ENCODE peak calls at places on chromosome 12, in nine cellular contexts. One of them, this sample, is unnamed.
A peak's percentile ranks its signal among the peaks of the same experiment; 100 is the strongest.

GRCh38 chr12:102120886-102121285 is 903 bp downstream of the PARPBP start:
- DNase-seq in activated effector memory CD4-positive, alpha-beta T cell treated with Interleukin-2 at 50 U/mL for 16 hours: no peak
- DNase-seq in fibroblast of pulmonary artery: peak; percentile 28
- DNase-seq in HTR-8/SVneo: peak; percentile 6
- DNase-seq in endodermal cell: peak; percentile 63
- DNase-seq in GM12878: no peak
- DNase-seq in RWPE1: peak; percentile 32
- DNase-seq in stimulated activated CD4-positive, alpha-beta T cell treated with anti-CD3 and anti-CD28 coated beads, Interleukin-2, amount 100 ng/mL, for 24 hours: no peak
- DNase-seq in activated CD8-positive, alpha-beta T cell treated with anti-CD3 and anti-CD28 coated beads, Interleukin-2, amount 10 ng/mL, durations not matched to agents 7 days and 5 days: peak; percentile 28
- DNase-seq in this sample: no peak

GRCh38 chr12:67630373-67631088 is 18.0 kb upstream of the DYRK2 start:
- DNase-seq in activated effector memory CD4-positive, alpha-beta T cell treated with Interleukin-2 at 50 U/mL for 16 hours: peak; percentile 81
- DNase-seq in fibroblast of pulmonary artery: peak; percentile 17
- DNase-seq in HTR-8/SVneo: no peak
- DNase-seq in endodermal cell: peak; percentile 88
- DNase-seq in GM12878: peak; percentile 53
- DNase-seq in RWPE1: no peak
- DNase-seq in stimulated activated CD4-positive, alpha-beta T cell treated with anti-CD3 and anti-CD28 coated beads, Interleukin-2, amount 100 ng/mL, for 24 hours: peak; percentile 68
- DNase-seq in activated CD8-positive, alpha-beta T cell treated with anti-CD3 and anti-CD28 coated beads, Interleukin-2, amount 10 ng/mL, durations not matched to agents 7 days and 5 days: peak; percentile 94
- DNase-seq in this sample: peak; percentile 13

GRCh38 chr12:78096909-78097597 is 266.4 kb downstream of the NAV3 start:
- DNase-seq in activated effector memory CD4-positive, alpha-beta T cell treated with Interleukin-2 at 50 U/mL for 16 hours: no peak
- DNase-seq in fibroblast of pulmonary artery: peak; percentile 74
- DNase-seq in HTR-8/SVneo: no peak
- DNase-seq in endodermal cell: no peak
- DNase-seq in GM12878: no peak
- DNase-seq in RWPE1: no peak
- DNase-seq in stimulated activated CD4-positive, alpha-beta T cell treated with anti-CD3 and anti-CD28 coated beads, Interleukin-2, amount 100 ng/mL, for 24 hours: no peak
- DNase-seq in activated CD8-positive, alpha-beta T cell treated with anti-CD3 and anti-CD28 coated beads, Interleukin-2, amount 10 ng/mL, durations not matched to agents 7 days and 5 days: no peak
- DNase-seq in this sample: no peak

GRCh38 chr12:119980247-119980646 is 8.8 kb upstream of the BICDL1 start:
- DNase-seq in activated effector memory CD4-positive, alpha-beta T cell treated with Interleukin-2 at 50 U/mL for 16 hours: no peak
- DNase-seq in fibroblast of pulmonary artery: no peak
- DNase-seq in HTR-8/SVneo: no peak
- DNase-seq in endodermal cell: no peak
- DNase-seq in GM12878: no peak
- DNase-seq in RWPE1: no peak
- DNase-seq in stimulated activated CD4-positive, alpha-beta T cell treated with anti-CD3 and anti-CD28 coated beads, Interleukin-2, amount 100 ng/mL, for 24 hours: no peak
- DNase-seq in activated CD8-positive, alpha-beta T cell treated with anti-CD3 and anti-CD28 coated beads, Interleukin-2, amount 10 ng/mL, durations not matched to agents 7 days and 5 days: no peak
- DNase-seq in this sample: no peak

GRCh38 chr12:7868391-7868790 is 4.3 kb downstream of the SLC2A14 start:
- DNase-seq in activated effector memory CD4-positive, alpha-beta T cell treated with Interleukin-2 at 50 U/mL for 16 hours: no peak
- DNase-seq in fibroblast of pulmonary artery: no peak
- DNase-seq in HTR-8/SVneo: no peak
- DNase-seq in endodermal cell: no peak
- DNase-seq in GM12878: no peak
- DNase-seq in RWPE1: no peak
- DNase-seq in stimulated activated CD4-positive, alpha-beta T cell treated with anti-CD3 and anti-CD28 coated beads, Interleukin-2, amount 100 ng/mL, for 24 hours: no peak
- DNase-seq in activated CD8-positive, alpha-beta T cell treated with anti-CD3 and anti-CD28 coated beads, Interleukin-2, amount 10 ng/mL, durations not matched to agents 7 days and 5 days: no peak
- DNase-seq in this sample: no peak

GRCh38 chr12:51926718-51927117 is 19.4 kb downstream of the ACVRL1 start:
- DNase-seq in activated effector memory CD4-positive, alpha-beta T cell treated with Interleukin-2 at 50 U/mL for 16 hours: peak; percentile 11
- DNase-seq in fibroblast of pulmonary artery: peak; percentile 71
- DNase-seq in HTR-8/SVneo: no peak
- DNase-seq in endodermal cell: peak; percentile 90
- DNase-seq in GM12878: no peak
- DNase-seq in RWPE1: peak; percentile 57
- DNase-seq in stimulated activated CD4-positive, alpha-beta T cell treated with anti-CD3 and anti-CD28 coated beads, Interleukin-2, amount 100 ng/mL, for 24 hours: peak; percentile 61
- DNase-seq in activated CD8-positive, alpha-beta T cell treated with anti-CD3 and anti-CD28 coated beads, Interleukin-2, amount 10 ng/mL, durations not matched to agents 7 days and 5 days: peak; percentile 72
- DNase-seq in this sample: no peak

GRCh38 chr12:121799175-121799841 is 4.5 kb upstream of the SETD1B start:
- DNase-seq in activated effector memory CD4-positive, alpha-beta T cell treated with Interleukin-2 at 50 U/mL for 16 hours: no peak
- DNase-seq in fibroblast of pulmonary artery: peak; percentile 82
- DNase-seq in HTR-8/SVneo: peak; percentile 77
- DNase-seq in endodermal cell: peak; percentile 90
- DNase-seq in GM12878: no peak
- DNase-seq in RWPE1: peak; percentile 78
- DNase-seq in stimulated activated CD4-positive, alpha-beta T cell treated with anti-CD3 and anti-CD28 coated beads, Interleukin-2, amount 100 ng/mL, for 24 hours: peak; percentile 62
- DNase-seq in activated CD8-positive, alpha-beta T cell treated with anti-CD3 and anti-CD28 coated beads, Interleukin-2, amount 10 ng/mL, durations not matched to agents 7 days and 5 days: peak; percentile 73
- DNase-seq in this sample: peak; percentile 69

GRCh38 chr12:46240436-46240835 is 28.4 kb downstream of the SLC38A1 start:
- DNase-seq in activated effector memory CD4-positive, alpha-beta T cell treated with Interleukin-2 at 50 U/mL for 16 hours: no peak
- DNase-seq in fibroblast of pulmonary artery: no peak
- DNase-seq in HTR-8/SVneo: no peak
- DNase-seq in endodermal cell: no peak
- DNase-seq in GM12878: no peak
- DNase-seq in RWPE1: no peak
- DNase-seq in stimulated activated CD4-positive, alpha-beta T cell treated with anti-CD3 and anti-CD28 coated beads, Interleukin-2, amount 100 ng/mL, for 24 hours: no peak
- DNase-seq in activated CD8-positive, alpha-beta T cell treated with anti-CD3 and anti-CD28 coated beads, Interleukin-2, amount 10 ng/mL, durations not matched to agents 7 days and 5 days: no peak
- DNase-seq in this sample: no peak

GRCh38 chr12:22491034-22491433 is 53.3 kb downstream of the C2CD5 start:
- DNase-seq in activated effector memory CD4-positive, alpha-beta T cell treated with Interleukin-2 at 50 U/mL for 16 hours: no peak
- DNase-seq in fibroblast of pulmonary artery: no peak
- DNase-seq in HTR-8/SVneo: no peak
- DNase-seq in endodermal cell: no peak
- DNase-seq in GM12878: no peak
- DNase-seq in RWPE1: no peak
- DNase-seq in stimulated activated CD4-positive, alpha-beta T cell treated with anti-CD3 and anti-CD28 coated beads, Interleukin-2, amount 100 ng/mL, for 24 hours: no peak
- DNase-seq in activated CD8-positive, alpha-beta T cell treated with anti-CD3 and anti-CD28 coated beads, Interleukin-2, amount 10 ng/mL, durations not matched to agents 7 days and 5 days: no peak
- DNase-seq in this sample: no peak

GRCh38 chr12:56574210-56574609 is 52.6 kb downstream of the RBMS2 start:
- DNase-seq in activated effector memory CD4-positive, alpha-beta T cell treated with Interleukin-2 at 50 U/mL for 16 hours: no peak
- DNase-seq in fibroblast of pulmonary artery: peak; percentile 92
- DNase-seq in HTR-8/SVneo: no peak
- DNase-seq in endodermal cell: no peak
- DNase-seq in GM12878: no peak
- DNase-seq in RWPE1: no peak
- DNase-seq in stimulated activated CD4-positive, alpha-beta T cell treated with anti-CD3 and anti-CD28 coated beads, Interleukin-2, amount 100 ng/mL, for 24 hours: no peak
- DNase-seq in activated CD8-positive, alpha-beta T cell treated with anti-CD3 and anti-CD28 coated beads, Interleukin-2, amount 10 ng/mL, durations not matched to agents 7 days and 5 days: no peak
- DNase-seq in this sample: no peak

GRCh38 chr12:79650440-79650839 is 40.3 kb downstream of the PAWR start:
- DNase-seq in activated effector memory CD4-positive, alpha-beta T cell treated with Interleukin-2 at 50 U/mL for 16 hours: no peak
- DNase-seq in fibroblast of pulmonary artery: no peak
- DNase-seq in HTR-8/SVneo: no peak
- DNase-seq in endodermal cell: no peak
- DNase-seq in GM12878: no peak
- DNase-seq in RWPE1: no peak
- DNase-seq in stimulated activated CD4-positive, alpha-beta T cell treated with anti-CD3 and anti-CD28 coated beads, Interleukin-2, amount 100 ng/mL, for 24 hours: no peak
- DNase-seq in activated CD8-positive, alpha-beta T cell treated with anti-CD3 and anti-CD28 coated beads, Interleukin-2, amount 10 ng/mL, durations not matched to agents 7 days and 5 days: no peak
- DNase-seq in this sample: no peak

GRCh38 chr12:27866382-27867101 is 86.5 kb upstream of the MANSC4 start:
- DNase-seq in activated effector memory CD4-positive, alpha-beta T cell treated with Interleukin-2 at 50 U/mL for 16 hours: no peak
- DNase-seq in fibroblast of pulmonary artery: peak; percentile 62
- DNase-seq in HTR-8/SVneo: peak; percentile 32
- DNase-seq in endodermal cell: no peak
- DNase-seq in GM12878: no peak
- DNase-seq in RWPE1: no peak
- DNase-seq in stimulated activated CD4-positive, alpha-beta T cell treated with anti-CD3 and anti-CD28 coated beads, Interleukin-2, amount 100 ng/mL, for 24 hours: no peak
- DNase-seq in activated CD8-positive, alpha-beta T cell treated with anti-CD3 and anti-CD28 coated beads, Interleukin-2, amount 10 ng/mL, durations not matched to agents 7 days and 5 days: no peak
- DNase-seq in this sample: no peak

GRCh38 chr12:40342010-40342409 is 117.2 kb downstream of the LRRK2 start:
- DNase-seq in activated effector memory CD4-positive, alpha-beta T cell treated with Interleukin-2 at 50 U/mL for 16 hours: no peak
- DNase-seq in fibroblast of pulmonary artery: no peak
- DNase-seq in HTR-8/SVneo: no peak
- DNase-seq in endodermal cell: no peak
- DNase-seq in GM12878: no peak
- DNase-seq in RWPE1: no peak
- DNase-seq in stimulated activated CD4-positive, alpha-beta T cell treated with anti-CD3 and anti-CD28 coated beads, Interleukin-2, amount 100 ng/mL, for 24 hours: no peak
- DNase-seq in activated CD8-positive, alpha-beta T cell treated with anti-CD3 and anti-CD28 coated beads, Interleukin-2, amount 10 ng/mL, durations not matched to agents 7 days and 5 days: no peak
- DNase-seq in this sample: no peak

GRCh38 chr12:6963016-6963731 is 7.3 kb downstream of the PHB2 start:
- DNase-seq in activated effector memory CD4-positive, alpha-beta T cell treated with Interleukin-2 at 50 U/mL for 16 hours: no peak
- DNase-seq in fibroblast of pulmonary artery: no peak
- DNase-seq in HTR-8/SVneo: no peak
- DNase-seq in endodermal cell: peak; percentile 99
- DNase-seq in GM12878: no peak
- DNase-seq in RWPE1: peak; percentile 88
- DNase-seq in stimulated activated CD4-positive, alpha-beta T cell treated with anti-CD3 and anti-CD28 coated beads, Interleukin-2, amount 100 ng/mL, for 24 hours: peak; percentile 33
- DNase-seq in activated CD8-positive, alpha-beta T cell treated with anti-CD3 and anti-CD28 coated beads, Interleukin-2, amount 10 ng/mL, durations not matched to agents 7 days and 5 days: no peak
- DNase-seq in this sample: no peak

GRCh38 chr12:107131832-107132616 is 38.7 kb upstream of the CRY1 start:
- DNase-seq in activated effector memory CD4-positive, alpha-beta T cell treated with Interleukin-2 at 50 U/mL for 16 hours: no peak
- DNase-seq in fibroblast of pulmonary artery: peak; percentile 75
- DNase-seq in HTR-8/SVneo: peak; percentile 71
- DNase-seq in endodermal cell: peak; percentile 78
- DNase-seq in GM12878: no peak
- DNase-seq in RWPE1: peak; percentile 75
- DNase-seq in stimulated activated CD4-positive, alpha-beta T cell treated with anti-CD3 and anti-CD28 coated beads, Interleukin-2, amount 100 ng/mL, for 24 hours: no peak
- DNase-seq in activated CD8-positive, alpha-beta T cell treated with anti-CD3 and anti-CD28 coated beads, Interleukin-2, amount 10 ng/mL, durations not matched to agents 7 days and 5 days: peak; percentile 33
- DNase-seq in this sample: no peak

GRCh38 chr12:13941258-13942249 is 39.8 kb downstream of the GRIN2B start:
- DNase-seq in activated effector memory CD4-positive, alpha-beta T cell treated with Interleukin-2 at 50 U/mL for 16 hours: no peak
- DNase-seq in fibroblast of pulmonary artery: peak; percentile 42
- DNase-seq in HTR-8/SVneo: peak; percentile 5
- DNase-seq in endodermal cell: peak; percentile 95
- DNase-seq in GM12878: no peak
- DNase-seq in RWPE1: peak; percentile 58
- DNase-seq in stimulated activated CD4-positive, alpha-beta T cell treated with anti-CD3 and anti-CD28 coated beads, Interleukin-2, amount 100 ng/mL, for 24 hours: no peak
- DNase-seq in activated CD8-positive, alpha-beta T cell treated with anti-CD3 and anti-CD28 coated beads, Interleukin-2, amount 10 ng/mL, durations not matched to agents 7 days and 5 days: no peak
- DNase-seq in this sample: no peak

GRCh38 chr12:126384029-126384564 is 1318.9 kb downstream of the AACS start:
- DNase-seq in activated effector memory CD4-positive, alpha-beta T cell treated with Interleukin-2 at 50 U/mL for 16 hours: no peak
- DNase-seq in fibroblast of pulmonary artery: no peak
- DNase-seq in HTR-8/SVneo: no peak
- DNase-seq in endodermal cell: no peak
- DNase-seq in GM12878: no peak
- DNase-seq in RWPE1: no peak
- DNase-seq in stimulated activated CD4-positive, alpha-beta T cell treated with anti-CD3 and anti-CD28 coated beads, Interleukin-2, amount 100 ng/mL, for 24 hours: no peak
- DNase-seq in activated CD8-positive, alpha-beta T cell treated with anti-CD3 and anti-CD28 coated beads, Interleukin-2, amount 10 ng/mL, durations not matched to agents 7 days and 5 days: no peak
- DNase-seq in this sample: no peak

GRCh38 chr12:111035578-111036301 is 115.4 kb upstream of the MYL2 start:
- DNase-seq in activated effector memory CD4-positive, alpha-beta T cell treated with Interleukin-2 at 50 U/mL for 16 hours: no peak
- DNase-seq in fibroblast of pulmonary artery: no peak
- DNase-seq in HTR-8/SVneo: no peak
- DNase-seq in endodermal cell: peak; percentile 82
- DNase-seq in GM12878: no peak
- DNase-seq in RWPE1: no peak
- DNase-seq in stimulated activated CD4-positive, alpha-beta T cell treated with anti-CD3 and anti-CD28 coated beads, Interleukin-2, amount 100 ng/mL, for 24 hours: peak; percentile 4
- DNase-seq in activated CD8-positive, alpha-beta T cell treated with anti-CD3 and anti-CD28 coated beads, Interleukin-2, amount 10 ng/mL, durations not matched to agents 7 days and 5 days: no peak
- DNase-seq in this sample: no peak

GRCh38 chr12:18343708-18344107 is 82.4 kb downstream of the PIK3C2G start:
- DNase-seq in activated effector memory CD4-positive, alpha-beta T cell treated with Interleukin-2 at 50 U/mL for 16 hours: no peak
- DNase-seq in fibroblast of pulmonary artery: no peak
- DNase-seq in HTR-8/SVneo: no peak
- DNase-seq in endodermal cell: no peak
- DNase-seq in GM12878: no peak
- DNase-seq in RWPE1: no peak
- DNase-seq in stimulated activated CD4-positive, alpha-beta T cell treated with anti-CD3 and anti-CD28 coated beads, Interleukin-2, amount 100 ng/mL, for 24 hours: no peak
- DNase-seq in activated CD8-positive, alpha-beta T cell treated with anti-CD3 and anti-CD28 coated beads, Interleukin-2, amount 10 ng/mL, durations not matched to agents 7 days and 5 days: no peak
- DNase-seq in this sample: no peak

GRCh38 chr12:53950441-53950781 is 4.3 kb upstream of the HOXC12 start:
- DNase-seq in activated effector memory CD4-positive, alpha-beta T cell treated with Interleukin-2 at 50 U/mL for 16 hours: no peak
- DNase-seq in fibroblast of pulmonary artery: no peak
- DNase-seq in HTR-8/SVneo: no peak
- DNase-seq in endodermal cell: no peak
- DNase-seq in GM12878: no peak
- DNase-seq in RWPE1: peak; percentile 65
- DNase-seq in stimulated activated CD4-positive, alpha-beta T cell treated with anti-CD3 and anti-CD28 coated beads, Interleukin-2, amount 100 ng/mL, for 24 hours: no peak
- DNase-seq in activated CD8-positive, alpha-beta T cell treated with anti-CD3 and anti-CD28 coated beads, Interleukin-2, amount 10 ng/mL, durations not matched to agents 7 days and 5 days: no peak
- DNase-seq in this sample: no peak

GRCh38 chr12:94169966-94170689 is 21.8 kb downstream of the PLXNC1 start:
- DNase-seq in activated effector memory CD4-positive, alpha-beta T cell treated with Interleukin-2 at 50 U/mL for 16 hours: no peak
- DNase-seq in fibroblast of pulmonary artery: no peak
- DNase-seq in HTR-8/SVneo: no peak
- DNase-seq in endodermal cell: no peak
- DNase-seq in GM12878: no peak
- DNase-seq in RWPE1: no peak
- DNase-seq in stimulated activated CD4-positive, alpha-beta T cell treated with anti-CD3 and anti-CD28 coated beads, Interleukin-2, amount 100 ng/mL, for 24 hours: no peak
- DNase-seq in activated CD8-positive, alpha-beta T cell treated with anti-CD3 and anti-CD28 coated beads, Interleukin-2, amount 10 ng/mL, durations not matched to agents 7 days and 5 days: no peak
- DNase-seq in this sample: no peak